ENCODE peak calls at places on chromosome 15, in ten cellular contexts. One of them, this sample, is unnamed.

GRCh38 chr15:75739791-75740190 is 27.1 kb upstream of the CSPG4 start:
- DNase-seq in gastrocnemius medialis: no peak
- DNase-seq in A549: no peak
- DNase-seq in stomach: no peak
- DNase-seq in IMR-90: no peak
- DNase-seq in tibial nerve: no peak
- DNase-seq in K562: no peak
- DNase-seq in upper lobe of left lung: no peak
- DNase-seq in heart left ventricle: no peak
- DNase-seq in esophagus squamous epithelium: no peak
- DNase-seq in this sample: no peak

GRCh38 chr15:91252322-91252721 is 152.3 kb downstream of the SV2B start:
- DNase-seq in gastrocnemius medialis: no peak
- DNase-seq in A549: no peak
- DNase-seq in stomach: no peak
- DNase-seq in IMR-90: no peak
- DNase-seq in tibial nerve: no peak
- DNase-seq in K562: no peak
- DNase-seq in upper lobe of left lung: no peak
- DNase-seq in heart left ventricle: no peak
- DNase-seq in esophagus squamous epithelium: no peak
- DNase-seq in this sample: no peak

GRCh38 chr15:92020765-92021164 is 167.3 kb downstream of the SLCO3A1 start:
- DNase-seq in gastrocnemius medialis: no peak
- DNase-seq in A549: no peak
- DNase-seq in stomach: no peak
- DNase-seq in IMR-90: peak; percentile 55
- DNase-seq in tibial nerve: no peak
- DNase-seq in K562: no peak
- DNase-seq in upper lobe of left lung: no peak
- DNase-seq in heart left ventricle: no peak
- DNase-seq in esophagus squamous epithelium: no peak
- DNase-seq in this sample: no peak

GRCh38 chr15:78640840-78641733 is at the start of gene CHRNB4:
- DNase-seq in gastrocnemius medialis: no peak
- DNase-seq in A549: peak; percentile 49
- DNase-seq in stomach: no peak
- DNase-seq in IMR-90: no peak
- DNase-seq in tibial nerve: no peak
- DNase-seq in K562: peak; percentile 88
- DNase-seq in upper lobe of left lung: peak; percentile 84
- DNase-seq in heart left ventricle: no peak
- DNase-seq in esophagus squamous epithelium: no peak
- DNase-seq in this sample: no peak

GRCh38 chr15:88636039-88636438 is 2.8 kb upstream of the ISG20 start:
- DNase-seq in gastrocnemius medialis: no peak
- DNase-seq in A549: no peak
- DNase-seq in stomach: peak; percentile 88
- DNase-seq in IMR-90: no peak
- DNase-seq in tibial nerve: no peak
- DNase-seq in K562: no peak
- DNase-seq in upper lobe of left lung: no peak
- DNase-seq in heart left ventricle: no peak
- DNase-seq in esophagus squamous epithelium: no peak
- DNase-seq in this sample: no peak

GRCh38 chr15:71252036-71252898 is 137.0 kb downstream of the THSD4 start:
- DNase-seq in gastrocnemius medialis: no peak
- DNase-seq in A549: peak; percentile 85
- DNase-seq in stomach: no peak
- DNase-seq in IMR-90: peak; percentile 56
- DNase-seq in tibial nerve: no peak
- DNase-seq in K562: no peak
- DNase-seq in upper lobe of left lung: no peak
- DNase-seq in heart left ventricle: no peak
- DNase-seq in esophagus squamous epithelium: no peak
- DNase-seq in this sample: no peak

GRCh38 chr15:66369773-66370651 is 13.5 kb upstream of the TIPIN start:
- DNase-seq in gastrocnemius medialis: no peak
- DNase-seq in A549: peak; percentile 75
- DNase-seq in stomach: no peak
- DNase-seq in IMR-90: peak; percentile 20
- DNase-seq in tibial nerve: no peak
- DNase-seq in K562: peak; percentile 19
- DNase-seq in upper lobe of left lung: no peak
- DNase-seq in heart left ventricle: no peak
- DNase-seq in esophagus squamous epithelium: no peak
- DNase-seq in this sample: no peak

GRCh38 chr15:70086636-70087035 is 11.1 kb downstream of the TLE3 start:
- DNase-seq in gastrocnemius medialis: no peak
- DNase-seq in A549: no peak
- DNase-seq in stomach: no peak
- DNase-seq in IMR-90: no peak
- DNase-seq in tibial nerve: no peak
- DNase-seq in K562: no peak
- DNase-seq in upper lobe of left lung: no peak
- DNase-seq in heart left ventricle: no peak
- DNase-seq in esophagus squamous epithelium: no peak
- DNase-seq in this sample: no peak

GRCh38 chr15:64050281-64051092 is 4.2 kb upstream of the DAPK2 start:
- DNase-seq in gastrocnemius medialis: no peak
- DNase-seq in A549: peak; percentile 52
- DNase-seq in stomach: no peak
- DNase-seq in IMR-90: no peak
- DNase-seq in tibial nerve: no peak
- DNase-seq in K562: no peak
- DNase-seq in upper lobe of left lung: peak; percentile 22
- DNase-seq in heart left ventricle: no peak
- DNase-seq in esophagus squamous epithelium: no peak
- DNase-seq in this sample: no peak

GRCh38 chr15:70597056-70597603 is 166.2 kb downstream of the UACA start:
- DNase-seq in gastrocnemius medialis: no peak
- DNase-seq in A549: no peak
- DNase-seq in stomach: no peak
- DNase-seq in IMR-90: no peak
- DNase-seq in tibial nerve: no peak
- DNase-seq in K562: no peak
- DNase-seq in upper lobe of left lung: no peak
- DNase-seq in heart left ventricle: no peak
- DNase-seq in esophagus squamous epithelium: no peak
- DNase-seq in this sample: no peak

GRCh38 chr15:88708256-88709054 is 69.6 kb downstream of the ISG20 start:
- DNase-seq in gastrocnemius medialis: no peak
- DNase-seq in A549: no peak
- DNase-seq in stomach: no peak
- DNase-seq in IMR-90: no peak
- DNase-seq in tibial nerve: no peak
- DNase-seq in K562: no peak
- DNase-seq in upper lobe of left lung: no peak
- DNase-seq in heart left ventricle: no peak
- DNase-seq in esophagus squamous epithelium: no peak
- DNase-seq in this sample: peak; percentile 12

GRCh38 chr15:58331562-58331902 is 100.3 kb upstream of the LIPC start:
- DNase-seq in gastrocnemius medialis: no peak
- DNase-seq in A549: no peak
- DNase-seq in stomach: no peak
- DNase-seq in IMR-90: no peak
- DNase-seq in tibial nerve: no peak
- DNase-seq in K562: no peak
- DNase-seq in upper lobe of left lung: no peak
- DNase-seq in heart left ventricle: no peak
- DNase-seq in esophagus squamous epithelium: no peak
- DNase-seq in this sample: no peak

GRCh38 chr15:58330468-58330793 is 101.4 kb upstream of the LIPC start:
- DNase-seq in gastrocnemius medialis: peak; percentile 83
- DNase-seq in A549: no peak
- DNase-seq in stomach: no peak
- DNase-seq in IMR-90: no peak
- DNase-seq in tibial nerve: no peak
- DNase-seq in K562: no peak
- DNase-seq in upper lobe of left lung: no peak
- DNase-seq in heart left ventricle: no peak
- DNase-seq in esophagus squamous epithelium: no peak
- DNase-seq in this sample: no peak

GRCh38 chr15:58330836-58331561 is 100.8 kb upstream of the LIPC start:
- DNase-seq in gastrocnemius medialis: no peak
- DNase-seq in A549: no peak
- DNase-seq in stomach: no peak
- DNase-seq in IMR-90: no peak
- DNase-seq in tibial nerve: no peak
- DNase-seq in K562: no peak
- DNase-seq in upper lobe of left lung: no peak
- DNase-seq in heart left ventricle: no peak
- DNase-seq in esophagus squamous epithelium: no peak
- DNase-seq in this sample: no peak

GRCh38 chr15:58332676-58333400 is 99.0 kb upstream of the LIPC start:
- DNase-seq in gastrocnemius medialis: no peak
- DNase-seq in A549: peak; percentile 43
- DNase-seq in stomach: no peak
- DNase-seq in IMR-90: peak; percentile 93
- DNase-seq in tibial nerve: no peak
- DNase-seq in K562: peak; percentile 36
- DNase-seq in upper lobe of left lung: no peak
- DNase-seq in heart left ventricle: no peak
- DNase-seq in esophagus squamous epithelium: no peak
- DNase-seq in this sample: no peak

DNA sequence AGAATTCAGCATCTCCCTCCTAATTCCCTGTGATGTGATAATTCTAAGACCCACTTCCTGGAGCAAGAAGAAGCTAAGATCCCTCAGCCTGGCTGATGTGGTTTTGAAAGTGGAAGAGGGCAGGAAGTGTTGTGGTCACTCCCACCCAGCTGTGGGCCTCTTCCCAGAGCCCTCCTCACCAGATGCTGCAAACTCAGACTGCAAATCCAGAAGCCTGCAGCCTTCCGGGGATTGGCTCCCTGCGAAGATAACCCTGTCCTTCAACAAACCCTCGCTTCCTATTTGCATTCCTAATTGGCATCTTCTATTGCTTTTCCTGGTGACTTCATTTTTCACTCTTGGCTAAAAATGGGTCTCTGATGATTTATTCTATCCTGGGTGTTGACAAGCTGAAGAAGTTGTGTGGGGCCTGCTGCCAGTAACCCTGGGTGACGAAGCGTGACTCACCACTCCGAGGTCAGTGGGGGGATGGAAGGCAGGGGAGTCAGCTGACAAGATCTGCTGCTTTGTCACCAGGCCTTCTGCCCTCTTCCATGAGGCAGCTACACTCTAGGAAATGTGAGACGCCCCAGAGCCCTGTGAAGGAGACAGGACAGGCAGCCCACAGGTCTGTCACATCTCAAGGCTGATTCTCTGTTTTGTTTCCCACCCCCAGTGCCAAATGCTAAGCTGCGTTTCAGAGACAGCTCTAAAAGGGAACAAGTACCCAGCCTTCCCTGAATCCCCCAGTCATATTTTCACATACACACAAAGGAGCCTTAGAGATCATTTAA is 99.7 kb upstream of the LIPC start:
- DNase-seq in gastrocnemius medialis: peak; percentile 98
- DNase-seq in A549: peak; percentile 81
- DNase-seq in stomach: peak; percentile 80
- DNase-seq in IMR-90: peak; percentile 100
- DNase-seq in tibial nerve: peak; percentile 87
- DNase-seq in K562: peak; percentile 92
- DNase-seq in upper lobe of left lung: no peak
- DNase-seq in heart left ventricle: peak; percentile 94
- DNase-seq in esophagus squamous epithelium: peak; percentile 46
- DNase-seq in this sample: peak; percentile 40
- TF ChIP-seq POLR2A in gastrocnemius medialis: peak; percentile 75
- TF ChIP-seq POLR2A in A549: peak; percentile 28
- TF ChIP-seq POLR2A in stomach: no peak
- TF ChIP-seq POLR2A in IMR-90: no peak
- TF ChIP-seq POLR2A in tibial nerve: no peak
- TF ChIP-seq POLR2A in K562: peak; percentile 92
- TF ChIP-seq POLR2A in upper lobe of left lung: no peak
- TF ChIP-seq POLR2A in heart left ventricle: no peak
- TF ChIP-seq POLR2A in esophagus squamous epithelium: peak; percentile 40
- TF ChIP-seq POLR2A in this sample: no peak

GRCh38 chr15:40081691-40082194 is 26.9 kb downstream of the BMF start:
- DNase-seq in gastrocnemius medialis: peak; percentile 69
- DNase-seq in A549: no peak
- DNase-seq in stomach: peak; percentile 72
- DNase-seq in IMR-90: peak; percentile 75
- DNase-seq in tibial nerve: peak; percentile 71
- DNase-seq in K562: peak; percentile 55
- DNase-seq in upper lobe of left lung: no peak
- DNase-seq in heart left ventricle: peak; percentile 83
- DNase-seq in esophagus squamous epithelium: no peak
- DNase-seq in this sample: peak; percentile 64
- TF ChIP-seq POLR2A in gastrocnemius medialis: peak; percentile 43
- TF ChIP-seq POLR2A in A549: no peak
- TF ChIP-seq POLR2A in stomach: no peak
- TF ChIP-seq POLR2A in IMR-90: peak; percentile 28
- TF ChIP-seq POLR2A in tibial nerve: no peak
- TF ChIP-seq POLR2A in K562: peak; percentile 30
- TF ChIP-seq POLR2A in upper lobe of left lung: no peak
- TF ChIP-seq POLR2A in heart left ventricle: no peak
- TF ChIP-seq POLR2A in esophagus squamous epithelium: no peak
- TF ChIP-seq POLR2A in this sample: no peak

DNA sequence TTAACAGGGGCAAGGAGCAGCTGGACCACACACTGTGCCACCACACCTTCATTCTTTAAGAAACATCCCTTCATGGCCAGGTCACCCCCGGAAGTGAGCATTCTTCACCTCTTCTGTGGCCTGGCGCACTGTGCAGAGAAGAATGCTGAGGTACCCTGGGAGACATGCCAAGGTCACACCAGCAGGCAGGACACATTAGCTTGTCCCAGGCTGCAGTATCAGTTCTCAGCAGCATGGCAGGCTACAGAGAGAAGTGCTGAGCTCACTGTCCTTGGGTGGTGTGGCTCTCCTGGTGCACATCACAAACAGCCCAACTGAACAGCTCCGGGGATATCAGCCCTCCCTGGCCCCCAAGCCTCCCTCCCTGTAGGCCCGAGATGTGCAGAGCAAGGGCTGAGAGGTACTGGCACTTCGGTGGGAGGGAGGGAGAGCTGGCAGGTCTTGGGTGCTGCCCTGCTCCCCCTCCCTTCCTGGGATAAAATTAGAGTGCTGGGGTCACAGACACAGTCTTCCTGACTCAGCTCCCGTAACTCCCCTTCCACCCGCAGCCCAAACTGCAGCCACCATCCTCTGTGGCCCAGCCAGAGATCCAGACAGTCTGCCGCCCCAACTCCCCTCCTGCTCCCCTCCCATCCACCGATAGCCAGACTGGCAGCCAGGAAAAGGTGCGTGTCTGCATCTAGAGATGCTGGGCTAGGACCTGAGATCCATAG is 13.4 kb downstream of the SEMA7A start:
- DNase-seq in gastrocnemius medialis: peak; percentile 47
- DNase-seq in A549: no peak
- DNase-seq in stomach: no peak
- DNase-seq in IMR-90: no peak
- DNase-seq in tibial nerve: no peak
- DNase-seq in K562: no peak
- DNase-seq in upper lobe of left lung: no peak
- DNase-seq in heart left ventricle: no peak
- DNase-seq in esophagus squamous epithelium: no peak
- DNase-seq in this sample: peak; percentile 38
- TF ChIP-seq POLR2A in gastrocnemius medialis: no peak
- TF ChIP-seq POLR2A in A549: no peak
- TF ChIP-seq POLR2A in stomach: no peak
- TF ChIP-seq POLR2A in IMR-90: no peak
- TF ChIP-seq POLR2A in tibial nerve: no peak
- TF ChIP-seq POLR2A in K562: no peak
- TF ChIP-seq POLR2A in upper lobe of left lung: no peak
- TF ChIP-seq POLR2A in heart left ventricle: no peak
- TF ChIP-seq POLR2A in esophagus squamous epithelium: no peak
- TF ChIP-seq POLR2A in this sample: no peak

GRCh38 chr15:41332788-41333527 is at the start of gene NUSAP1:
- DNase-seq in gastrocnemius medialis: no peak
- DNase-seq in A549: peak; percentile 42
- DNase-seq in stomach: no peak
- DNase-seq in IMR-90: no peak
- DNase-seq in tibial nerve: no peak
- DNase-seq in K562: no peak
- DNase-seq in upper lobe of left lung: peak; percentile 88
- DNase-seq in heart left ventricle: no peak
- DNase-seq in esophagus squamous epithelium: no peak
- DNase-seq in this sample: no peak
- TF ChIP-seq POLR2A in gastrocnemius medialis: peak; percentile 74
- TF ChIP-seq POLR2A in A549: peak; percentile 55
- TF ChIP-seq POLR2A in stomach: no peak
- TF ChIP-seq POLR2A in IMR-90: peak; percentile 81
- TF ChIP-seq POLR2A in tibial nerve: no peak
- TF ChIP-seq POLR2A in K562: peak; percentile 97
- TF ChIP-seq POLR2A in upper lobe of left lung: peak; percentile 22
- TF ChIP-seq POLR2A in heart left ventricle: no peak
- TF ChIP-seq POLR2A in esophagus squamous epithelium: peak; percentile 78
- TF ChIP-seq POLR2A in this sample: peak; percentile 83